ENCODE peak calls at places on chromosomes 4 and X, in five cellular contexts. One of them, this sample, is unnamed.

GRCh38 chrX:31702208-31702607 is 630.4 kb upstream of the FTHL17 start:
- DNase-seq in kidney tubule cell: peak
- DNase-seq in GDM1: no peak
- DNase-seq in GM04504: no peak
- DNase-seq in KBM-7: no peak
- DNase-seq in this sample: no peak

GRCh38 chr4:48380583-48381167 is 39.3 kb downstream of the SLAIN2 start:
- DNase-seq in kidney tubule cell: no peak
- DNase-seq in GDM1: no peak
- DNase-seq in GM04504: no peak
- DNase-seq in KBM-7: peak
- DNase-seq in this sample: peak

GRCh38 chr4:25713812-25714211 is 58.2 kb downstream of the SLC34A2 start:
- DNase-seq in kidney tubule cell: no peak
- DNase-seq in GDM1: no peak
- DNase-seq in GM04504: no peak
- DNase-seq in KBM-7: no peak
- DNase-seq in this sample: no peak

GRCh38 chrX:4382273-4382672 is 668.8 kb upstream of the PRKX start:
- DNase-seq in kidney tubule cell: no peak
- DNase-seq in GDM1: no peak
- DNase-seq in GM04504: no peak
- DNase-seq in KBM-7: no peak
- DNase-seq in this sample: no peak

GRCh38 chrX:71534773-71535544 is 2.1 kb downstream of the OGT start:
- DNase-seq in kidney tubule cell: no peak
- DNase-seq in GDM1: no peak
- DNase-seq in GM04504: no peak
- DNase-seq in KBM-7: no peak
- DNase-seq in this sample: peak

GRCh38 chrX:16671005-16671404 is 21.0 kb downstream of the S100G start:
- DNase-seq in kidney tubule cell: peak
- DNase-seq in GDM1: peak
- DNase-seq in GM04504: peak
- DNase-seq in KBM-7: peak
- DNase-seq in this sample: peak

GRCh38 chrX:41300758-41301437 is 33.1 kb upstream of the DDX3X start:
- DNase-seq in kidney tubule cell: peak
- DNase-seq in GDM1: no peak
- DNase-seq in GM04504: no peak
- DNase-seq in KBM-7: peak
- DNase-seq in this sample: peak

GRCh38 chr4:110586137-110586850 is 36.6 kb downstream of the PITX2 start:
- DNase-seq in kidney tubule cell: peak
- DNase-seq in GDM1: no peak
- DNase-seq in GM04504: peak
- DNase-seq in KBM-7: peak
- DNase-seq in this sample: peak

GRCh38 chr4:68021185-68021584 is 57.9 kb upstream of the TMPRSS11A start:
- DNase-seq in kidney tubule cell: peak
- DNase-seq in GDM1: no peak
- DNase-seq in GM04504: no peak
- DNase-seq in KBM-7: no peak
- DNase-seq in this sample: no peak

GRCh38 chr4:61401771-61402170 is 201.6 kb downstream of the ADGRL3 start:
- DNase-seq in kidney tubule cell: no peak
- DNase-seq in GDM1: no peak
- DNase-seq in GM04504: no peak
- DNase-seq in KBM-7: no peak
- DNase-seq in this sample: no peak

GRCh38 chr4:37976991-37977470 is 16.8 kb downstream of the PTTG2 start:
- DNase-seq in kidney tubule cell: peak
- DNase-seq in GDM1: peak
- DNase-seq in GM04504: peak
- DNase-seq in KBM-7: peak
- DNase-seq in this sample: peak

GRCh38 chrX:123859409-123859827 is 435 bp upstream of the XIAP start:
- DNase-seq in kidney tubule cell: no peak
- DNase-seq in GDM1: no peak
- DNase-seq in GM04504: no peak
- DNase-seq in KBM-7: no peak
- DNase-seq in this sample: peak

GRCh38 chrX:115549008-115549407 is 12.0 kb upstream of the PLS3 start:
- DNase-seq in kidney tubule cell: no peak
- DNase-seq in GDM1: no peak
- DNase-seq in GM04504: no peak
- DNase-seq in KBM-7: no peak
- DNase-seq in this sample: no peak

GRCh38 chr4:5712517-5712916 is 1.5 kb downstream of the EVC start:
- DNase-seq in kidney tubule cell: peak
- DNase-seq in GDM1: no peak
- DNase-seq in GM04504: no peak
- DNase-seq in KBM-7: peak
- DNase-seq in this sample: no peak

GRCh38 chrX:106897259-106897658 is 5.9 kb downstream of the RIPPLY1 start:
- DNase-seq in kidney tubule cell: peak
- DNase-seq in GDM1: no peak
- DNase-seq in GM04504: no peak
- DNase-seq in KBM-7: no peak
- DNase-seq in this sample: no peak

GRCh38 chrX:3501833-3502535 is 155.5 kb upstream of the MXRA5 start:
- DNase-seq in kidney tubule cell: peak
- DNase-seq in GDM1: no peak
- DNase-seq in GM04504: no peak
- DNase-seq in KBM-7: no peak
- DNase-seq in this sample: no peak

GRCh38 chr4:80173387-80173786 is 23.9 kb upstream of the PRDM8 start:
- DNase-seq in kidney tubule cell: peak
- DNase-seq in GDM1: peak
- DNase-seq in GM04504: no peak
- DNase-seq in KBM-7: peak
- DNase-seq in this sample: peak

GRCh38 chr4:105843941-105844340 is 51.3 kb upstream of the NPNT start:
- DNase-seq in kidney tubule cell: no peak
- DNase-seq in GDM1: no peak
- DNase-seq in GM04504: no peak
- DNase-seq in KBM-7: no peak
- DNase-seq in this sample: no peak

GRCh38 chrX:10769165-10769564 is 148.8 kb upstream of the MID1 start:
- DNase-seq in kidney tubule cell: peak
- DNase-seq in GDM1: no peak
- DNase-seq in GM04504: peak
- DNase-seq in KBM-7: peak
- DNase-seq in this sample: peak

GRCh38 chr4:113958766-113959540 is 20.5 kb downstream of the ARSJ start:
- DNase-seq in kidney tubule cell: peak
- DNase-seq in GDM1: no peak
- DNase-seq in GM04504: peak
- DNase-seq in KBM-7: no peak
- DNase-seq in this sample: peak

GRCh38 chr4:76028242-76028859 is 5.1 kb upstream of the CXCL10 start:
- DNase-seq in kidney tubule cell: peak
- DNase-seq in GDM1: no peak
- DNase-seq in GM04504: no peak
- DNase-seq in KBM-7: peak
- DNase-seq in this sample: peak

GRCh38 chr4:136927172-136927571 is 605.1 kb downstream of the PCDH18 start:
- DNase-seq in kidney tubule cell: peak
- DNase-seq in GDM1: no peak
- DNase-seq in GM04504: no peak
- DNase-seq in KBM-7: no peak
- DNase-seq in this sample: no peak

GRCh38 chr4:184856277-184856609 is 30.5 kb upstream of the ACSL1 start:
- DNase-seq in kidney tubule cell: peak
- DNase-seq in GDM1: no peak
- DNase-seq in GM04504: no peak
- DNase-seq in KBM-7: peak
- DNase-seq in this sample: no peak

GRCh38 chrX:109533631-109534030 is 3.0 kb upstream of the NXT2 start:
- DNase-seq in kidney tubule cell: no peak
- DNase-seq in GDM1: no peak
- DNase-seq in GM04504: no peak
- DNase-seq in KBM-7: no peak
- DNase-seq in this sample: peak

GRCh38 chr4:45475490-45475889 is 648.4 kb downstream of the GABRG1 start:
- DNase-seq in kidney tubule cell: no peak
- DNase-seq in GDM1: no peak
- DNase-seq in GM04504: no peak
- DNase-seq in KBM-7: peak
- DNase-seq in this sample: no peak

GRCh38 chrX:38036471-38036870 is 30.1 kb downstream of the SYTL5 start:
- DNase-seq in kidney tubule cell: no peak
- DNase-seq in GDM1: no peak
- DNase-seq in GM04504: no peak
- DNase-seq in KBM-7: no peak
- DNase-seq in this sample: no peak